ENCODE peak calls at places on chromosome X, in ten cellular contexts. C is astrocyte, L is mucosa of descending colon, X is HFF-Myc, W is mammary epithelial cell, Z is GM23338, I is kidney, P is transverse colon, E is PC-3, V is cardiac fibroblast. S is an unnamed sample.

GRCh38 chrX:15524417-15524816 is 23.8 kb downstream of the BMX start:
- DNase-seq in C (peak), L (no peak), X (no peak), W (peak), Z (no peak), I (no peak), P (no peak), E (peak), V (peak), S (peak)

GRCh38 chrX:7925867-7926472 is 1.2 kb downstream of the PNPLA4 start:
- DNase-seq in C (peak), L (peak), X (peak), W (peak), Z (peak), I (no peak), P (peak), E (peak), V (peak), S (peak)

GRCh38 chrX:151752847-151753246 is 18.3 kb downstream of the CNGA2 start:
- DNase-seq in C (no peak), L (no peak), X (no peak), W (no peak), Z (no peak), I (no peak), P (no peak), E (no peak), V (no peak), S (no peak)

GRCh38 chrX:83501540-83501939 is 6.5 kb upstream of the POU3F4 start:
- DNase-seq in C (no peak), L (no peak), X (no peak), W (no peak), Z (peak), I (peak), P (no peak), E (no peak), V (no peak), S (no peak)

GRCh38 chrX:7170903-7171302 is 22.9 kb upstream of the PUDP start:
- DNase-seq in C (no peak), L (peak), X (no peak), W (no peak), Z (peak), I (no peak), P (peak), E (peak), V (peak), S (peak)

GRCh38 chrX:47232197-47232802 is 509 bp upstream of the USP11 start:
- DNase-seq in C (no peak), L (no peak), X (no peak), W (peak), Z (no peak), I (no peak), P (no peak), E (no peak), V (no peak), S (no peak)

GRCh38 chrX:136600059-136600458 is 47.9 kb upstream of the CD40LG start:
- DNase-seq in C (no peak), L (no peak), X (no peak), W (no peak), Z (no peak), I (no peak), P (no peak), E (no peak), V (no peak), S (no peak)

GRCh38 chrX:41025926-41026325 is 59.3 kb upstream of the USP9X start:
- DNase-seq in C (peak), L (no peak), X (no peak), W (no peak), Z (peak), I (no peak), P (no peak), E (no peak), V (peak), S (peak)

GRCh38 chrX:47361538-47362511 is 8.6 kb upstream of the ZNF157 start:
- DNase-seq in C (peak), L (peak), X (peak), W (peak), Z (peak), I (peak), P (peak), E (peak), V (peak), S (peak)

GRCh38 chrX:114903618-114904017 is 113.8 kb downstream of the IL13RA2 start:
- DNase-seq in C (no peak), L (no peak), X (no peak), W (peak), Z (no peak), I (no peak), P (no peak), E (no peak), V (no peak), S (no peak)

GRCh38 chrX:134810211-134810610 is 151.9 kb upstream of the PLAC1 start:
- DNase-seq in C (no peak), L (no peak), X (no peak), W (no peak), Z (no peak), I (no peak), P (no peak), E (no peak), V (peak), S (no peak)

GRCh38 chrX:105618393-105619101 is 203.8 kb upstream of the NRK start:
- DNase-seq in C (no peak), L (no peak), X (no peak), W (peak), Z (peak), I (no peak), P (no peak), E (peak), V (no peak), S (no peak)

GRCh38 chrX:19349263-19349662 is 5.5 kb downstream of the PDHA1 start:
- DNase-seq in C (no peak), L (no peak), X (no peak), W (no peak), Z (no peak), I (no peak), P (no peak), E (no peak), V (no peak), S (no peak)

GRCh38 chrX:120302434-120302833 is 8.8 kb downstream of the TMEM255A start:
- DNase-seq in C (no peak), L (peak), X (no peak), W (peak), Z (peak), I (no peak), P (peak), E (no peak), V (no peak), S (no peak)

GRCh38 chrX:23292979-23293651 is 41.5 kb upstream of the PTCHD1 start:
- DNase-seq in C (peak), L (no peak), X (no peak), W (no peak), Z (peak), I (no peak), P (no peak), E (peak), V (no peak), S (no peak)

GRCh38 chrX:149829751-149830191 is 48.0 kb downstream of the MAGEA9 start:
- DNase-seq in C (peak), L (no peak), X (no peak), W (peak), Z (peak), I (no peak), P (no peak), E (no peak), V (peak), S (peak)

GRCh38 chrX:71543316-71543715 is 10.4 kb downstream of the OGT start:
- DNase-seq in C (peak), L (no peak), X (no peak), W (peak), Z (no peak), I (no peak), P (no peak), E (peak), V (peak), S (peak)
- H3K4me3 ChIP-seq in C (no peak), L (no peak), X (no peak), W (no peak), Z (no peak), I (no peak), P (no peak), E (peak), V (no peak), S (no peak)

GRCh38 chrX:121322159-121322558 is 274.7 kb downstream of the GLUD2 start:
- DNase-seq in C (no peak), L (peak), X (no peak), W (no peak), Z (no peak), I (no peak), P (no peak), E (peak), V (no peak), S (no peak)
- TF ChIP-seq CTCF in C (no peak), L (no peak), X (no peak), W (peak), Z (peak), I (no peak), P (peak), E (peak), V (no peak), S (peak)

DNA sequence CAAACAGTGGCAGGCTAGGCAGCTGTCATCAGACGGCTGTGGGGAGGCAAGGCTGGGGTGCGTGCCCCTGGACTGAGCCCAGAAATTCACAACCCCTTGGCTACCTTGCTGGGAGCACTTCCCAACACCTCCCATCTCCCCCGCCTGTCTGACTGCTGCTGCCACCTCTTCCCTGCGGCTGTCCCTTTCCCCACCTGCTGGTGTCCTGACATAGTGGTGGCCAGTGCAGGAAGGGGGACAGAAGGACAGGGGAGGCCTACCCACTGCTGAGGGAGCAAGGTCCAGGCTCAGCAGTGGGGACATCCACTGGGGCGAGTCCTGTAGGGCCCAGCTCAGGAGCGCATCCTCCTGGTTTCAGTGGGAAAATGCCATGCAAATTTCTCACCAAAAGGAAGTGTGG is 3.4 kb downstream of the ABCD1 start:
- DNase-seq in C (no peak), L (no peak), X (no peak), W (no peak), Z (peak), I (peak), P (no peak), E (no peak), V (no peak), S (no peak)
- H3K4me3 ChIP-seq in C (no peak), L (no peak), X (no peak), W (no peak), Z (no peak), I (no peak), P (no peak), E (no peak), V (no peak), S (no peak)

GRCh38 chrX:102126863-102127262 is 1.4 kb downstream of the TCEAL2 start:
- DNase-seq in C (no peak), L (no peak), X (no peak), W (no peak), Z (peak), I (no peak), P (no peak), E (no peak), V (no peak), S (no peak)

DNA sequence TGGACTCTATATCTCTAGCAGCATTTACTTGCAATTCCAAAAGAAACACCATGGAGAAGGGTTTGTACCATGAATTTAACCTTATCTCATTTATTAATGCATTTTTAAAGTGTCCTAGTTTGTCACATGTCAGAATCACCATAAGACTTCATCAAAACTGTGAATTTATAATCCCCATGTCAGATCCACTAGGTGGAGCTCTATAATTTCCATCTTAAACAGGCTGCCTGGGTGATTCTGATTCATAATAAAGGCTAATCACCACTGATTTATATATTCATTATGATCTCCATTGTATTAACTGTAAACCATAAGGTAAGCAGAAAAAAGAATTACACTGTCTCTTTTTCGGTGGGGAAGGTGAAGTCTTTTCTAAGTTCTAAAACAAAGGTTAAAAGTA is 4.0 kb downstream of the TCEAL2 start:
- DNase-seq in C (no peak), L (no peak), X (no peak), W (no peak), Z (peak), I (no peak), P (no peak), E (peak), V (peak), S (peak)
- TF ChIP-seq CTCF in C (no peak), L (no peak), X (peak), W (peak), Z (peak), I (peak), P (no peak), E (peak), V (peak), S (peak)

GRCh38 chrX:274904-275475 is 6.2 kb upstream of the PLCXD1 start:
- DNase-seq in C (no peak), L (peak), X (no peak), W (no peak), Z (peak), I (peak), P (peak), E (no peak), V (peak), S (no peak)
- H3K4me3 ChIP-seq in C (no peak), L (no peak), X (no peak), W (no peak), Z (peak), I (no peak), P (no peak), E (no peak), V (no peak), S (no peak)

GRCh38 chrX:112367065-112367464 is 284.5 kb upstream of the TRPC5 start:
- DNase-seq in C (no peak), L (no peak), X (no peak), W (no peak), Z (no peak), I (no peak), P (no peak), E (no peak), V (no peak), S (no peak)

GRCh38 chrX:112368371-112368770 is 285.8 kb upstream of the TRPC5 start:
- DNase-seq in C (no peak), L (no peak), X (no peak), W (no peak), Z (peak), I (no peak), P (no peak), E (no peak), V (no peak), S (no peak)
- TF ChIP-seq CTCF in C (peak), L (no peak), X (no peak), W (peak), Z (peak), I (no peak), P (no peak), E (peak), V (no peak), S (no peak)

GRCh38 chrX:21657318-21658151 is 595 bp downstream of the KLHL34 start:
- DNase-seq in C (no peak), L (no peak), X (no peak), W (no peak), Z (peak), I (peak), P (no peak), E (no peak), V (no peak), S (no peak)

GRCh38 chrX:21658152-21658737 is at the start of gene KLHL34:
- DNase-seq in C (no peak), L (peak), X (no peak), W (no peak), Z (peak), I (peak), P (peak), E (no peak), V (no peak), S (no peak)

GRCh38 chrX:21659320-21659719 is 1.2 kb upstream of the KLHL34 start:
- DNase-seq in C (no peak), L (no peak), X (no peak), W (no peak), Z (no peak), I (no peak), P (no peak), E (no peak), V (no peak), S (no peak)

GRCh38 chrX:21656587-21657317 is 1.4 kb downstream of the KLHL34 start:
- DNase-seq in C (no peak), L (no peak), X (no peak), W (no peak), Z (peak), I (peak), P (no peak), E (no peak), V (no peak), S (no peak)

DNA sequence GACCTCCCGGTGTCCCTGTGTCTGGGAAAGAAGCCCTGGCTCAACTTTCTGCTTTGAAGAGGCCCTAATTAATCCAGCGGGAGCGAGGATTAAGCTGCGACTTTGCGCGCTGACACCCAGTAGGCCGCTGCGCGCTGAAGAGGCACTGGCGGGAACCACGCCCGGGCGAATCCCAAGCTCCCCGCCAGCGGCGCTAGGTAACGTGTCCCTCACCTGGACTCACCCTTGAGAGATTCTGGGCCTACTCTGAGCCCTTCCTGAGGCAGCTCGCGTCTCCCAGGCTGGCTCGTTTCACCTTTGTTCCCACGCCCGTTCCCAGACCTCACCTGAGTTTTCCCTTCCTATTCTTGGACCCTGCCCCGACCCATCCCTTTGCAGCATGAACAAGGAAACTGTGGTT is 616 bp upstream of the KLHL34 start:
- DNase-seq in C (no peak), L (peak), X (no peak), W (no peak), Z (peak), I (no peak), P (peak), E (no peak), V (no peak), S (no peak)
- H3K4me3 ChIP-seq in C (no peak), L (no peak), X (no peak), W (no peak), Z (peak), I (no peak), P (peak), E (no peak), V (no peak), S (no peak)

GRCh38 chrX:153687121-153688039 is at the start of gene SLC6A8:
- DNase-seq in C (peak), L (peak), X (no peak), W (peak), Z (peak), I (peak), P (peak), E (peak), V (peak), S (peak)
- TF ChIP-seq CTCF in C (no peak), L (no peak), X (peak), W (peak), Z (peak), I (peak), P (peak), E (peak), V (no peak), S (peak)

DNA sequence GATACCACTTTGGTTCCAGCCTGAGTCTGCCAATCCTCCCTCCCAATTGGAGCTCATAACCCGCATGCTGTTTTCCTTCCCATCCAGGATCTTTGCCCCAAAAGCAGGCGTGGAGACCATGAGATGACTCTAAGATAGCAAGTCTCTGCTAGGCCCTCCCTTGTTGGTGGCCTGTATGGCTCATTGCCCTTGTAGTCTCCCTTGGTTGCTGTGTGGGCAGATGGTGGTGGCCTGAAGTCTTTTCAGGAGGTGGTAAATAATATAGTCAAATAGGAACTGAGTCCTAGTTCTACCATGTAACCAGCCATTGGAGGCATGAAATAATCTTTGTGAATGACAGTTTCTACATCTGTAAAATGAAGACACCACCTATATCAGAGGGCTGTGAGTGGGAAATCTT is 1.2 kb downstream of the ATP6AP1 start:
- DNase-seq in C (no peak), L (no peak), X (no peak), W (no peak), Z (no peak), I (no peak), P (no peak), E (no peak), V (no peak), S (no peak)
- H3K4me3 ChIP-seq in C (peak), L (no peak), X (peak), W (no peak), Z (peak), I (peak), P (no peak), E (peak), V (peak), S (peak)

DNA sequence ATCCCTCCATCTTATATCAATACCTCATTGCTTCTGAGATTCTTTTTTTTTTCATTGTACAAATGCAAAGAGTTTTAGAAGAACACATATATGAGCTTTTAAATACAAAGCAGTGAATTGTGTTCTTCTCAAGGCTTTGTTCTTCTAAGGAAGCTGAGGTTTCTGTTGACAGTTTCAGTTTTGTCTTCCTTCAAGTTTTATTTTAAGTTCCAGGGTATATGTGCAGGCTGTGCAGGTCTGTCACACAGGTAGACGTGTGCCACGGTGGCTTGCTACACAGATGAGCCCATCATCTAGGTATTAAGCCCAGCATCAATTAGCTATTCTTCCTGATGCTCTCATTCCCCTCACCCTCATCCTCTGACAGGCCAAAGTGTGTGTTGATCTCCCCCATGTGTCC is 201.2 kb upstream of the DIPK2B start:
- DNase-seq in C (no peak), L (no peak), X (no peak), W (no peak), Z (no peak), I (no peak), P (no peak), E (no peak), V (no peak), S (no peak)
- TF ChIP-seq CTCF in C (no peak), L (no peak), X (no peak), W (no peak), Z (no peak), I (no peak), P (no peak), E (no peak), V (no peak), S (no peak)